ENCODE peak calls at places on chromosome 16, in seven cellular contexts. R is trophoblast cell, Q is neuronal stem cell, B is H9, X is mesenchymal stem cell, J is H1, L is IMR-90. W is an unnamed sample.

GRCh38 chr16:89195521-89196171 is 4.7 kb downstream of the SLC22A31 start:
- DNase-seq in R (no peak), Q (no peak), B (peak), X (no peak), J (no peak), L (no peak), W (no peak)

GRCh38 chr16:8768701-8769100 is 28.7 kb downstream of the TMEM186 start:
- DNase-seq in R (no peak), Q (peak), B (peak), X (no peak), J (no peak), L (no peak), W (peak)

GRCh38 chr16:8632675-8633182 is 11.2 kb downstream of the METTL22 start:
- DNase-seq in R (peak), Q (no peak), B (no peak), X (no peak), J (no peak), L (no peak), W (no peak)

GRCh38 chr16:50664270-50664669 is 16.8 kb downstream of the SNX20 start:
- DNase-seq in R (no peak), Q (no peak), B (no peak), X (no peak), J (no peak), L (no peak), W (no peak)

GRCh38 chr16:83245061-83245460 is 562.7 kb upstream of the HSBP1 start:
- DNase-seq in R (no peak), Q (no peak), B (no peak), X (peak), J (no peak), L (peak), W (no peak)

GRCh38 chr16:88810868-88811599 is 694 bp downstream of the APRT start:
- DNase-seq in R (peak), Q (no peak), B (peak), X (peak), J (no peak), L (peak), W (peak)

GRCh38 chr16:81729451-81729850 is 49.6 kb upstream of the PLCG2 start:
- DNase-seq in R (peak), Q (no peak), B (peak), X (no peak), J (peak), L (no peak), W (peak)

GRCh38 chr16:80680839-80681238 is 123.6 kb downstream of the CDYL2 start:
- DNase-seq in R (no peak), Q (no peak), B (no peak), X (no peak), J (no peak), L (no peak), W (no peak)

GRCh38 chr16:29011851-29012250 is 27.0 kb downstream of the LAT start:
- DNase-seq in R (no peak), Q (no peak), B (no peak), X (no peak), J (no peak), L (no peak), W (no peak)
- H2AK5ac ChIP-seq in R (no peak), Q (no peak), B (no peak), X (no peak), J (no peak), L (no peak), W (no peak)

DNA sequence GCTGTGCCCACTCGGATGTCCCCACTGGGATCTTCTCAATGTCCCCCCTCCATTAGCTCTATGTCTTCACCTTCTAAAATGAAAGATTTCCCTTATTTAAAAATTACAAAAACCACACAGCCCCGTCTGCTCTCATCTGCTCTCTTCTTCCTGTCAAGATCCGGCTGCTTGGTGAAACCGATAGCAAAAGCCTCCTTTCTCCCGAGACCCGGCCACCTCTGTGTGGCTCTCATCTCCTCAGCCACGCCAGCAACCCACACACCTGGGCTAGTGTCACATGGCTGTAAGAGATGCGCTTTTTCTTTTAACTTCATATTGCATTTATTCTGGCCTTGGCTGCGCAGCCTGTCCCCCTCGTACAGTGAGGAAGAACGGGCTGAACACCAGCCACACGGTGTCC is 20.6 kb downstream of the IFT140 start:
- DNase-seq in R (no peak), Q (no peak), B (no peak), X (no peak), J (no peak), L (no peak), W (no peak)
- H3K9ac ChIP-seq in R (no peak), Q (peak), B (no peak), X (no peak), J (no peak), L (no peak), W (no peak)

GRCh38 chr16:4868046-4868445 is 20.8 kb downstream of the UBN1 start:
- DNase-seq in R (no peak), Q (no peak), B (no peak), X (no peak), J (no peak), L (no peak), W (no peak)

GRCh38 chr16:4868573-4868972 is 21.3 kb downstream of the UBN1 start:
- DNase-seq in R (no peak), Q (no peak), B (no peak), X (no peak), J (no peak), L (no peak), W (no peak)

GRCh38 chr16:4865231-4865860 is 18.1 kb downstream of the UBN1 start:
- DNase-seq in R (no peak), Q (no peak), B (no peak), X (no peak), J (no peak), L (no peak), W (no peak)

GRCh38 chr16:4864728-4865127 is 17.4 kb downstream of the UBN1 start:
- DNase-seq in R (no peak), Q (no peak), B (no peak), X (no peak), J (no peak), L (no peak), W (no peak)

DNA sequence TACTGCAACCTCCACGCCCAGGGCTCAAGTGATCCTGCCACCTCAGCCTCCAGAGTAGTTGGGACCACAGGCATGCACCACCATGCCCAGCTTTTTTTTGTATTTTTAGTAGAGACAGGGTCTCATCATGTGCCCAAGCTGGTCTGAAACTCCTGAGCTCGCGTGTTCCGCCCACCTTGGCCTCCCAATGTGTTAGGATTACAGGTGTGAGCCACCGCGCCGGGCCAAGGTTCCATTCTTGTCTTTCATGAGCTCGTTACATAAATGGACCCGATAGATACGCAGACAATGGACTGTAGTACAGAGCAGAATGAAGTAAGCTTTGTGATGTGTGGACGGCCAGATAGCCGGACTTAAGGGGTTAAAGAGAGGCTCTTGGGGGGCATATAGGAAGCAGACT is 19.3 kb downstream of the UBN1 start:
- DNase-seq in R (no peak), Q (no peak), B (no peak), X (no peak), J (no peak), L (no peak), W (no peak)
- H4K8ac ChIP-seq in R (no peak), Q (no peak), B (no peak), X (no peak), J (no peak), L (no peak), W (no peak)

GRCh38 chr16:85401370-85401916 is 211.7 kb upstream of the GSE1 start:
- DNase-seq in R (no peak), Q (no peak), B (no peak), X (no peak), J (no peak), L (no peak), W (no peak)
- H2AK5ac ChIP-seq in R (no peak), Q (peak), B (no peak), X (peak), J (peak), L (no peak), W (no peak)

DNA sequence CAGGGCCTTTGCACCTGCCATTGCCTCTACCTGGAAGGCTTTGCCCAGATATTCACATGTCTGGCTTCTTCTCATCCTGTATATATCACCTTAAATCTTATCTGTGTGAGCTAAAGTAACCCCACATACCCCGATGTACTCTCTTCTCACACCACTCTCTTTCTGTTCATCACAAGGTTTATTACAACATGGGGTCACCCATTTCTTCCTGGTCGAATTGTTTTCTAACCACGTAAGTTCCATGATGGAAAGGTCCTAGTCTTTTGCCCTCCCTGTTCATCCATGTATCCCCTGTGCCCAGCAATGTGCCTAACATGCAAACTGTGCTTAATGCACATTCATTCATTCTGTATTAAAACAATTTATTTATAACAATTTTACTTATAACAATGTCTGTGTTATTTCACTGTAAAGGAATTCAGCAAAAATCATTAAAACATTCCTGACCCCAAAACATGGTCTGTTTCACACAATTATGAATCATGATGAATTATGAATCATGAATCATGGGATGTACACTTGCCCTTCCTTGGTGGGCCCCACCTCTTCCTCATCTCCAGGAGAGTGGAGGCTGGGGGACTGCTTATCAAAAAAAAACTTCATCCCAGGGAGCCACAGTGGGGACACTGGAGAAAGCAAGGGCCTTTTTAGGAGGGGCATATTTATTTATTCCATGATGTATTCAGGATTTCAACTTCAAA is 336.4 kb downstream of the GRIN2A start:
- DNase-seq in R (no peak), Q (no peak), B (no peak), X (no peak), J (no peak), L (no peak), W (no peak)
- H3K9ac ChIP-seq in R (no peak), Q (no peak), B (no peak), X (peak), J (no peak), L (no peak), W (no peak)

GRCh38 chr16:10657925-10658324 is 36.8 kb downstream of the TEKT5 start:
- DNase-seq in R (no peak), Q (no peak), B (no peak), X (no peak), J (no peak), L (no peak), W (no peak)

GRCh38 chr16:10654592-10655414 is 39.9 kb downstream of the TEKT5 start:
- DNase-seq in R (no peak), Q (no peak), B (no peak), X (no peak), J (no peak), L (no peak), W (no peak)

GRCh38 chr16:10656618-10657017 is 38.1 kb downstream of the TEKT5 start:
- DNase-seq in R (no peak), Q (no peak), B (no peak), X (no peak), J (no peak), L (no peak), W (no peak)

GRCh38 chr16:10658943-10659342 is 35.8 kb downstream of the TEKT5 start:
- DNase-seq in R (no peak), Q (no peak), B (no peak), X (no peak), J (no peak), L (no peak), W (no peak)

DNA sequence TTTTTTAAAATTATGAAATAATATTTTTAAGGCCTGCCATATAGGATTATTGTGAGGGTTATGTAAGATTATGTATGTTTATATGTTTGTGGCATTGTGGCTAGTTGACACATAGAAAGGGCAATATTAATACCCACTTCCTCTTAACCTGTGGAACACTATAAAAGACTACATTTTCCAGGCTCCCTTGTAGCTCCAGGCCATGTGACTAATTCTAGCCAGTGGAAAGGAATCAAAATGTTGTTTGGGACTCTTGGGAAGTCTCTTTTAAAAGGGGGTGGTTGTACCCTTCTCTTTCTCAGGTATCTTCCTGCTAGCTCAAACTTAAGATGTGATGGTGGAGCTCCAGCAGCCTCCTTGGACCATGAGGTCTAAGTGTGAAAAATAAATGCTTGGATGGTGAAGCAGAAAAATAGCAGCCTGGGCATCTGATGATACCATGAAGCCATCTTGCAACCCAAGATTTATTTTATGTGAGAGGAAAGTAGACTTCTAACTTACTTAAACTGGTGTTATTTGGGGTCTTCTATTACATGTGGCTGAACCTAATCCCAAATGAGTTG is 39.2 kb downstream of the TEKT5 start:
- DNase-seq in R (no peak), Q (no peak), B (no peak), X (no peak), J (no peak), L (no peak), W (no peak)
- H4K8ac ChIP-seq in R (no peak), Q (no peak), B (no peak), X (no peak), J (no peak), L (no peak), W (no peak)

GRCh38 chr16:79209308-79209707 is 391.2 kb downstream of the MAF start:
- DNase-seq in R (no peak), Q (no peak), B (no peak), X (no peak), J (no peak), L (no peak), W (no peak)

GRCh38 chr16:79204486-79204885 is 396.1 kb downstream of the MAF start:
- DNase-seq in R (no peak), Q (no peak), B (no peak), X (no peak), J (no peak), L (no peak), W (no peak)
- H2AK5ac ChIP-seq in R (no peak), Q (no peak), B (no peak), X (no peak), J (no peak), L (no peak), W (no peak)

W was measured in mesendoderm.